ENCODE peak calls at places on chromosomes 16 and 17, in four cellular contexts. B is upper lobe of left lung, G is HFF-Myc, I is epithelial cell of esophagus. D is an unnamed sample.

GRCh38 chr16:31072540-31073072 is 1.4 kb downstream of the ZNF668 start:
- DNase-seq in G (no peak), B (no peak), I (peak; percentile 57), D (peak; percentile 41)

GRCh38 chr16:18796377-18796776 is 5.0 kb downstream of the ARL6IP1 start:
- DNase-seq in G (no peak), B (no peak), I (no peak), D (no peak)

GRCh38 chr16:56011808-56012478 is 136.8 kb upstream of the CES5A start:
- DNase-seq in G (no peak), B (no peak), I (no peak), D (no peak)

GRCh38 chr17:69223809-69224208 is 4.8 kb downstream of the ABCA10 start:
- DNase-seq in B (no peak), I (peak; percentile 14), G (no peak), D (no peak)

GRCh38 chr17:77423589-77424451 is 283.1 kb downstream of the SEC14L1 start:
- DNase-seq in I (peak; percentile 90), G (no peak), B (peak; percentile 45), D (peak; percentile 92)

GRCh38 chr17:65389426-65389825 is 172.0 kb downstream of the AXIN2 start:
- DNase-seq in I (no peak), B (no peak), G (peak; percentile 54), D (no peak)

GRCh38 chr16:73064996-73065349 is 17.0 kb upstream of the ZFHX3 start:
- DNase-seq in B (no peak), I (no peak), G (no peak), D (no peak)

GRCh38 chr17:59623151-59623550 is 3.5 kb downstream of the CLTC start:
- DNase-seq in I (no peak), B (no peak), G (no peak), D (no peak)

GRCh38 chr17:45889579-45889978 is 4.8 kb upstream of the MAPT start:
- DNase-seq in B (no peak), G (no peak), I (no peak), D (no peak)

GRCh38 chr17:76077582-76078110 is 1.3 kb upstream of the ZACN start:
- DNase-seq in I (no peak), B (no peak), G (no peak), D (no peak)

GRCh38 chr17:50719144-50719923 is at the start of gene LUC7L3:
- DNase-seq in B (peak; percentile 96), I (peak; percentile 97), G (peak; percentile 71), D (peak; percentile 79)

GRCh38 chr17:29444589-29444988 is 54.4 kb downstream of the TAOK1 start:
- DNase-seq in G (no peak), I (peak; percentile 60), B (no peak), D (peak; percentile 82)

GRCh38 chr17:50949128-50950001 is 83.2 kb upstream of the TOB1 start:
- DNase-seq in G (no peak), I (no peak), B (no peak), D (no peak)

GRCh38 chr17:45718791-45719190 is 65.3 kb upstream of the CRHR1 start:
- DNase-seq in B (no peak), I (no peak), G (no peak), D (no peak)

GRCh38 chr16:17063156-17063555 is 407.6 kb downstream of the XYLT1 start:
- DNase-seq in I (peak; percentile 3), G (no peak), B (no peak), D (peak; percentile 9)

GRCh38 chr17:71338396-71338795 is 782.4 kb upstream of the SOX9 start:
- DNase-seq in I (peak; percentile 40), B (no peak), G (peak; percentile 45), D (peak; percentile 48)

GRCh38 chr17:27756467-27757371 is 43.6 kb downstream of the NOS2 start:
- DNase-seq in I (peak; percentile 57), G (no peak), B (peak; percentile 48), D (peak; percentile 35)

GRCh38 chr16:83952940-83953795 is at the start of gene OSGIN1:
- DNase-seq in G (peak; percentile 76), I (peak; percentile 95), B (peak; percentile 96), D (peak; percentile 83)

GRCh38 chr16:83955218-83956130 is 2.4 kb downstream of the OSGIN1 start:
- DNase-seq in I (peak; percentile 11), B (no peak), G (peak; percentile 42), D (no peak)

GRCh38 chr16:83953796-83954576 is 946 bp downstream of the OSGIN1 start:
- DNase-seq in G (no peak), B (peak; percentile 38), I (peak; percentile 70), D (peak; percentile 64)

GRCh38 chr16:83956336-83957289 is 3.6 kb downstream of the OSGIN1 start:
- DNase-seq in B (peak; percentile 85), I (peak; percentile 82), G (peak; percentile 48), D (peak; percentile 59)

DNA sequence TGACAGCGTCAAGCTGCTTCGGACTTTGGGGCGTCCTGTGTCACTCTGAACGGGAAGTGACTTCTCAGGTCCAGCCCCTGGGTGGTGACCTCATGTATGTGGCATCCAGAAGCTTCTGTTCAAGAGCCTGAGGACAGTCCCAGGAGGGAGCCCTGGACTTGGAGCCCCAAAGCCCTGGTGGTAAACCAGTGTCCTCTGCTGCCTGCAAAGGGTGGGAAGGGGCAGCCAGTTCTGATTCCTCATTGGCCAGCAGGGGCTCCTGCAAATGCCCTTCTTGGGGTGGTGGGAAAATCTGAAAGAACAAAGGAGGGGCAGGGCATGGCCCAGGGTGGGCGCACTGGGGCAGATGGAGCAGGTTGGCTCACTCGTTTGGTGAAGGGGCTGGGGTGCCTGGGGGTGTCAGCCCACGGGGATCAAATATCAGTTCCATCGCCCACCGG is 1.6 kb downstream of the OSGIN1 start:
- DNase-seq in G (no peak), B (peak; percentile 90), I (peak; percentile 68), D (peak; percentile 51)
- H3K4me3 ChIP-seq in G (no peak overlapping the region), B (peak overlapping the region; percentile 84), I (peak overlapping the region; percentile 7), D (peak overlapping the region; percentile 62)

DNA sequence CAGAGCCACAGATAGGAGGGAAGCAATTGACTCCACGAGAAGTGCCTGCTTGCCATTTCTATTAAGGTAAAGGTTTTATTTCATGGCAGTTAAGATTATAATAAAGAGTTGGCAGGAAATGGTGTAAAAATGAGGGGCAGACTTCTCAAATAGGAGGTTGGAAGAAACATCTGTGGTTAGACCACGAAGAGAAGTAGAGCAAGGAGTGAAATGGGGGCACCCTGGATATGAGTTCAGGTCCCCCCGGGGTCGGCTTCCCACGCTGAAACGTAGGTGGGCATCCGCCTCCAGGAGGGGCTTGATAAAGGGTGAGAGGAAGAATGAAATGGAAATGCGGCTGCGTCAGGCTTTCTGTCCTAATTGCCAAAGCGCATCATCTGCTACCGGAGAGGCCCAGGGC is 209.1 kb downstream of the MAF start:
- DNase-seq in I (no peak), G (no peak), B (no peak), D (no peak)
- TF ChIP-seq CTCF in I (no peak), G (no peak), B (no peak), D (no peak)

GRCh38 chr17:74946641-74947040 is 10.9 kb downstream of the OTOP3 start:
- DNase-seq in I (no peak), G (no peak), B (no peak), D (no peak)

GRCh38 chr17:74945543-74945942 is 9.8 kb downstream of the OTOP3 start:
- DNase-seq in G (no peak), I (no peak), B (no peak), D (no peak)

GRCh38 chr17:74941128-74941725 is 5.5 kb downstream of the OTOP3 start:
- DNase-seq in I (no peak), B (no peak), G (no peak), D (no peak)

GRCh38 chr17:74947041-74947754 is 11.5 kb downstream of the OTOP3 start:
- DNase-seq in I (no peak), G (no peak), B (no peak), D (no peak)

GRCh38 chr17:74943808-74944522 is 8.3 kb downstream of the OTOP3 start:
- DNase-seq in I (peak; percentile 99), B (no peak), G (no peak), D (peak; percentile 97)
- H3K4me3 ChIP-seq in I (no peak overlapping the region), B (no peak overlapping the region), G (no peak overlapping the region), D (no peak overlapping the region)

GRCh38 chr16:3021449-3022207 is 1.5 kb downstream of the TNFRSF12A start:
- DNase-seq in G (peak; percentile 67), B (peak; percentile 93), I (peak; percentile 97), D (peak; percentile 91)
- TF ChIP-seq CTCF in G (peak; percentile 38), B (no peak), I (no peak), D (peak; percentile 48)

GRCh38 chr16:67013823-67014640 is 14.9 kb upstream of the CBFB start:
- DNase-seq in I (peak; percentile 34), B (peak; percentile 61), G (no peak), D (peak; percentile 12)
- H3K4me3 ChIP-seq in I (peak overlapping the region; percentile 27), B (peak overlapping the region; percentile 59), G (peak overlapping the region; percentile 34), D (peak overlapping the region; percentile 30)

GRCh38 chr17:62637809-62638208 is 10.3 kb downstream of the MRC2 start:
- DNase-seq in I (no peak), G (no peak), B (no peak), D (no peak)
- TF ChIP-seq CTCF in I (no peak), G (no peak), B (no peak), D (no peak)

DNA sequence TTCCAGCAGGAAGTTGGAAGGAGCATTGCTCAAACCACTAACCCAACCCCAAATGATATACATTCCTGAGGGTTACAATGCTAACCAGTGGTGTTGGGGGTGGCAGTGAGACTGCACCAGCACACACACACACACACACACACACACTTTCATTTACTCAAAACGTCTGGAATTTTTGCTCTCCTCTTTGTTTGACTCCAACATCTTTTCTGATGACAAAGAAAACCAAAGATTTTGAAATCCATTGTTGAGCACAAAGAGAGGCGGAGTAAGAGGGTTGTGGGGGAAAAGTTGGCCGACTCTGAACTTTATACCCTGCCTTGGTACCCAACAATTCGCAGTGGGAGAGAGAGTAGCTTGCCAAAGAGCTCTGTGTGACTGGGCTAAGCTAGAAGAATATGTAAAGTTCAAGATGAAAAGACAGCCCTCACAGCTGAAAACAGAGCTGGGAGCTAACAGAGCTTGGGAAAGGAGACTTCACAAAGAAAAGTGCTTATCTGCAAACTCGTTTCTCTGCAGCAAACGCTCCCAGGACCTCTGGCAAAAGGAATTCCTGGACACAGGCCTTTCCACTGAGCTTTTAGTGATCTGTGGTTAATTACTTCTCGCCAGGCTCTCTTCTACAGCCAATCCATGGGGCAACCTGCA is 426.1 kb upstream of the CDH11 start:
- DNase-seq in G (peak; percentile 74), I (peak; percentile 76), B (no peak), D (peak; percentile 63)
- H3K4me3 ChIP-seq in G (no peak overlapping the region), I (no peak overlapping the region), B (no peak overlapping the region), D (no peak overlapping the region)

GRCh38 chr16:85172465-85173071 is 60.3 kb upstream of the CIBAR2 start:
- DNase-seq in B (no peak), G (no peak), I (peak; percentile 18), D (peak; percentile 12)
- TF ChIP-seq CTCF in B (no peak), G (peak; percentile 25), I (peak; percentile 23), D (peak; percentile 43)

DNA sequence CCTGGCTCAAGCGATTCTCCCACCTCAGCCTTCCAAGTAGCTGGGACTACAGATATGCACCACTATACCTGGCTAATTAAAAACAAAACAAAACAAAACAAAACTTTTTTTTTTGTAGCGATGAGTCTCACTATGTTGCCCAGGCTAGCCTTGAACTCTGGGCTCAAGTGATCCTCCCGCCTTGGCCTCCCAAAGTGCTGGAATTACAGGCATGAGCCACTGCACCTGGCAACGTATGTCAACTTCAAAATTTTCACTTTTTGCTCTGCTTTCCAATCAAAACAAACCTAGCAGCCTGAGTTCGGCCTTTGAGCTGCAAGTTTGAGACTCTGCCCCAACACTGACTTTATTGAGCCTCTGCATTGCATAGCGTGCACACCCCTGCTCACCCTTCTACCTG is 4.5 kb upstream of the RAI1 start:
- DNase-seq in B (no peak), I (no peak), G (no peak), D (no peak)
- H3K4me3 ChIP-seq in B (no peak overlapping the region), I (no peak overlapping the region), G (no peak overlapping the region), D (no peak overlapping the region)

D was measured in bronchial epithelial cell.